ENCODE peak calls at places on chromosomes 13 and 19, in six cellular contexts. J is mammary epithelial cell, R is SJSA1, O is endodermal cell, U is NT2/D1, Q is mesendoderm. E is an unnamed sample. For H3K4me1, the result is how much of the 10 kb centered on the place peaks cover.

GRCh38 chr13:74221752-74222151 is 87.5 kb upstream of the KLF12 start:
- DNase-seq in J (no peak), R (no peak), O (no peak), U (no peak), Q (no peak), E (no peak)

GRCh38 chr13:104315606-104316005 is 1249.4 kb upstream of the SLC10A2 start:
- DNase-seq in J (peak), R (peak), O (no peak), U (no peak), Q (no peak), E (no peak)

GRCh38 chr13:112702983-112703379 is 13.1 kb downstream of the ATP11A start:
- DNase-seq in J (no peak), R (no peak), O (peak), U (no peak), Q (no peak), E (no peak)

GRCh38 chr19:10431943-10432735 is 11.8 kb downstream of the PDE4A start:
- DNase-seq in J (no peak), R (no peak), O (peak), U (no peak), Q (peak), E (no peak)

GRCh38 chr13:26991508-26992181 is 180.0 kb downstream of the USP12 start:
- DNase-seq in J (no peak), R (peak), O (no peak), U (no peak), Q (no peak), E (no peak)

GRCh38 chr19:7434391-7434790 is 54.4 kb downstream of the PEX11G start:
- DNase-seq in J (no peak), R (no peak), O (no peak), U (no peak), Q (no peak), E (no peak)

GRCh38 chr19:51593969-51594773 is 23.1 kb downstream of the ZNF175 start:
- DNase-seq in J (peak), R (peak), O (peak), U (peak), Q (peak), E (peak)

GRCh38 chr13:64154514-64154913 is 2738.9 kb upstream of the PCDH20 start:
- DNase-seq in J (no peak), R (no peak), O (no peak), U (no peak), Q (peak), E (no peak)

GRCh38 chr13:46100191-46100877 is 4.5 kb downstream of the CPB2 start:
- DNase-seq in J (no peak), R (no peak), O (no peak), U (no peak), Q (no peak), E (no peak)

GRCh38 chr13:24264976-24265375 is 44.4 kb upstream of the C1QTNF9 start:
- DNase-seq in J (peak), R (no peak), O (no peak), U (no peak), Q (no peak), E (no peak)

GRCh38 chr13:80924596-80924995 is 583.7 kb upstream of the SPRY2 start:
- DNase-seq in J (no peak), R (no peak), O (no peak), U (no peak), Q (no peak), E (no peak)

GRCh38 chr13:33636955-33637670 is 180.8 kb upstream of the RFC3 start:
- DNase-seq in J (peak), R (no peak), O (no peak), U (no peak), Q (no peak), E (no peak)

GRCh38 chr19:53182202-53182601 is 11.0 kb downstream of the ZNF665 start:
- DNase-seq in J (no peak), R (peak), O (no peak), U (no peak), Q (no peak), E (no peak)

GRCh38 chr19:18507727-18508440 is 14.0 kb downstream of the ELL start:
- DNase-seq in J (no peak), R (no peak), O (no peak), U (no peak), Q (no peak), E (no peak)

GRCh38 chr19:10922638-10923014 is 5.8 kb downstream of the YIPF2 start:
- DNase-seq in J (no peak), R (no peak), O (no peak), U (no peak), Q (no peak), E (no peak)

GRCh38 chr19:38849746-38850230 is at the start of gene HNRNPL:
- DNase-seq in J (no peak), R (no peak), O (peak), U (no peak), Q (no peak), E (no peak)

GRCh38 chr13:39835253-39835652 is 179.8 kb downstream of the COG6 start:
- DNase-seq in J (no peak), R (no peak), O (peak), U (no peak), Q (peak), E (no peak)

GRCh38 chr19:30450945-30451344 is 78.8 kb downstream of the ZNF536 start:
- DNase-seq in J (no peak), R (no peak), O (no peak), U (no peak), Q (no peak), E (no peak)

GRCh38 chr19:50568321-50569022 is at the start of gene LRRC4B:
- DNase-seq in J (no peak), R (no peak), O (peak), U (no peak), Q (peak), E (no peak)

GRCh38 chr19:51114087-51114714 is 6.0 kb upstream of the CTU1 start:
- DNase-seq in J (no peak), R (no peak), O (no peak), U (no peak), Q (no peak), E (no peak)

GRCh38 chr19:56066152-56067023 is 54.7 kb downstream of the ZNF787 start:
- DNase-seq in J (peak), R (peak), O (peak), U (peak), Q (peak), E (no peak)

GRCh38 chr19:9597027-9597426 is 12.7 kb upstream of the ZNF121 start:
- DNase-seq in J (peak), R (no peak), O (no peak), U (no peak), Q (no peak), E (no peak)

GRCh38 chr13:95192998-95193397 is 108.3 kb downstream of the ABCC4 start:
- DNase-seq in J (no peak), R (no peak), O (no peak), U (no peak), Q (no peak), E (no peak)

GRCh38 chr19:51830263-51830662 is 35.3 kb downstream of the FPR3 start:
- DNase-seq in J (peak), R (no peak), O (no peak), U (no peak), Q (peak), E (no peak)

GRCh38 chr13:97268772-97269171 is 46.6 kb downstream of the MBNL2 start:
- DNase-seq in J (no peak), R (no peak), O (peak), U (no peak), Q (peak), E (no peak)

GRCh38 chr19:32691952-32692726 is 518 bp downstream of the NUDT19 start:
- DNase-seq in J (peak), R (peak), O (peak), U (no peak), Q (peak), E (no peak)

GRCh38 chr13:44103721-44104490 is 224.2 kb downstream of the LACC1 start:
- DNase-seq in J (peak), R (no peak), O (no peak), U (no peak), Q (no peak), E (no peak)

GRCh38 chr19:28258794-28259193 is 954.2 kb downstream of the UQCRFS1 start:
- DNase-seq in J (no peak), R (no peak), O (no peak), U (no peak), Q (no peak), E (no peak)

GRCh38 chr19:48330012-48330681 is 4.8 kb downstream of the EMP3 start:
- DNase-seq in J (peak), R (no peak), O (peak), U (no peak), Q (peak), E (no peak)

GRCh38 chr13:73060251-73061160 is 1.7 kb downstream of the KLF5 start:
- DNase-seq in J (peak), R (peak), O (no peak), U (no peak), Q (peak), E (no peak)

GRCh38 chr19:55116232-55117062 is 990 bp downstream of the PPP1R12C start:
- DNase-seq in J (peak), R (peak), O (peak), U (no peak), Q (peak), E (no peak)

GRCh38 chr13:102687520-102687919 is 7.3 kb downstream of the METTL21C start:
- DNase-seq in J (peak), R (no peak), O (no peak), U (no peak), Q (no peak), E (no peak)

GRCh38 chr13:78958019-78958418 is 299.1 kb upstream of the OBI1 start:
- DNase-seq in J (no peak), R (no peak), O (no peak), U (no peak), Q (no peak), E (no peak)

GRCh38 chr19:53537126-53537522 is 821 bp upstream of the ZNF331 start:
- DNase-seq in J (no peak), R (no peak), O (no peak), U (no peak), Q (no peak), E (no peak)

GRCh38 chr13:27442071-27442647 is 8.2 kb downstream of the MTIF3 start:
- DNase-seq in J (no peak), R (no peak), O (no peak), U (no peak), Q (no peak), E (peak)

GRCh38 chr19:36060430-36060829 is 5.7 kb downstream of the WDR62 start:
- DNase-seq in J (peak), R (no peak), O (peak), U (no peak), Q (peak), E (no peak)

GRCh38 chr19:43731346-43731745 is 15.5 kb downstream of the IRGC start:
- DNase-seq in J (no peak), R (no peak), O (no peak), U (no peak), Q (no peak), E (no peak)

GRCh38 chr19:43809762-43810696 is 7.8 kb upstream of the LYPD5 start:
- DNase-seq in J (peak), R (peak), O (no peak), U (no peak), Q (peak), E (no peak)

GRCh38 chr13:60583196-60583908 is 186.3 kb downstream of the TDRD3 start:
- DNase-seq in J (no peak), R (peak), O (peak), U (peak), Q (peak), E (peak)

GRCh38 chr13:60584976-60585375 is 188.0 kb downstream of the TDRD3 start:
- DNase-seq in J (no peak), R (no peak), O (peak), U (peak), Q (peak), E (no peak)

GRCh38 chr13:60583911-60584753 is 187.1 kb downstream of the TDRD3 start:
- DNase-seq in J (peak), R (peak), O (peak), U (peak), Q (peak), E (peak)
- H3K4me3 ChIP-seq in J (no peak), R (no peak), O (no peak), U (no peak), Q (no peak), E (no peak)

GRCh38 chr19:40639638-40639982 is 38.4 kb downstream of the LTBP4 start:
- DNase-seq in J (no peak), R (no peak), O (no peak), U (no peak), Q (no peak), E (no peak)
- H3K4me1 ChIP-seq in J (under half), R (under half), O (under half), U (under half), Q (under half), E (under half)

DNA sequence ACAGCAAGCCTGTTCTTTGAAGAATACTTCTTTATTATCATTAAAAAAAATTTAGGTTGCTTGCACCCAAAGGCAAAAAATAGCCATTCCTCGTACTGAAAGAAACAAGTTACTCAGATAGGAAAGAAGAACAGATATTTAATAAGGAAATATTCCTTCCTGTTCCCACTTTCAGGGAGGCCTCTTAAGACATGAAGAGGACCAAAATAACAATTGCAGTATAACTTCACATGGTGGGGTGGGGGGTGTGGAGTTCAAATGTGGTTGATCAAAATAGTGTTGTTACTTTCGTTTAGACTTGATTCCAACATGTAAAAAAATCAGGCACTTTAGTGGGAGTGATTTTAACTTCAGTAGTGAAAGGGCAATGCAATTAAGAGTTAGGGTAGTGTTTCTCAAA is 3.6 kb downstream of the RGCC start:
- DNase-seq in J (no peak), R (no peak), O (no peak), U (no peak), Q (no peak), E (no peak)
- H3K4me3 ChIP-seq in J (no peak), R (no peak), O (no peak), U (no peak), Q (no peak), E (no peak)

DNA sequence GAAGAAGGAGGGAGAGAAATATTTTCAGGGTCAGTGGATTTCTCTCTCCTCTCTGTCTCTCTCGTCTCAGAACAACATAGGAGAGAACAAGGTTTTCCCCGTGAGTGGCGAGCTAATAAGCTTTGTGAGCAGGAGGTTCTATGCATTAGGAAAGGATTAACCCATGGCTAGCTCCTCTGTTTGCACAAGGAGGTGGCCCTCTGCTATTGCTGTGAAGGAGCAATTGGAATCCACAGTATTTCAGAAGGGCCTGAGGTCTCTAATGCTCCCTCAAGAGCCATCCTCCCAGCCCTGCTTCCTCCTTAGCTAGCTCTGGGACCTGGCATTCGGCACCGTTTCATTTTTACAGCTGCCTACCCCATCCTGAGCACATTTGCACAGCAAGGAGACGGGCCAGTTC is 288.9 kb upstream of the MAB21L1 start:
- DNase-seq in J (no peak), R (peak), O (peak), U (no peak), Q (peak), E (no peak)
- H3K4me1 ChIP-seq in J (under half), R (half or more), O (under half), U (under half), Q (under half), E (under half)

GRCh38 chr19:46660601-46661019 is 372 bp downstream of the DACT3 start:
- DNase-seq in J (no peak), R (no peak), O (no peak), U (no peak), Q (no peak), E (no peak)

GRCh38 chr19:46659151-46660007 is 1.6 kb downstream of the DACT3 start:
- DNase-seq in J (no peak), R (no peak), O (peak), U (no peak), Q (peak), E (no peak)

GRCh38 chr19:46660008-46660517 is 919 bp downstream of the DACT3 start:
- DNase-seq in J (no peak), R (no peak), O (peak), U (no peak), Q (peak), E (no peak)

GRCh38 chr19:46661735-46662592 is 982 bp upstream of the DACT3 start:
- DNase-seq in J (peak), R (peak), O (peak), U (peak), Q (peak), E (no peak)

GRCh38 chr19:46661020-46661731 is at the start of gene DACT3:
- DNase-seq in J (peak), R (peak), O (peak), U (peak), Q (peak), E (peak)
- H3K4me3 ChIP-seq in J (peak), R (peak), O (peak), U (peak), Q (peak), E (peak)

GRCh38 chr13:93230466-93230865 is 3.9 kb downstream of the GPC6 start:
- DNase-seq in J (peak), R (no peak), O (no peak), U (no peak), Q (no peak), E (no peak)

GRCh38 chr13:93227280-93227905 is 786 bp downstream of the GPC6 start:
- DNase-seq in J (peak), R (peak), O (peak), U (no peak), Q (peak), E (no peak)

GRCh38 chr13:93226065-93226622 is 463 bp upstream of the GPC6 start:
- DNase-seq in J (no peak), R (peak), O (no peak), U (no peak), Q (peak), E (no peak)

GRCh38 chr13:93226623-93227279 is at the start of gene GPC6:
- DNase-seq in J (peak), R (peak), O (peak), U (peak), Q (peak), E (no peak)

GRCh38 chr13:93227906-93228801 is 1.5 kb downstream of the GPC6 start:
- DNase-seq in J (peak), R (peak), O (peak), U (peak), Q (peak), E (no peak)
- H3K4me1 ChIP-seq in J (under half), R (under half), O (under half), U (under half), Q (under half), E (under half)

DNA sequence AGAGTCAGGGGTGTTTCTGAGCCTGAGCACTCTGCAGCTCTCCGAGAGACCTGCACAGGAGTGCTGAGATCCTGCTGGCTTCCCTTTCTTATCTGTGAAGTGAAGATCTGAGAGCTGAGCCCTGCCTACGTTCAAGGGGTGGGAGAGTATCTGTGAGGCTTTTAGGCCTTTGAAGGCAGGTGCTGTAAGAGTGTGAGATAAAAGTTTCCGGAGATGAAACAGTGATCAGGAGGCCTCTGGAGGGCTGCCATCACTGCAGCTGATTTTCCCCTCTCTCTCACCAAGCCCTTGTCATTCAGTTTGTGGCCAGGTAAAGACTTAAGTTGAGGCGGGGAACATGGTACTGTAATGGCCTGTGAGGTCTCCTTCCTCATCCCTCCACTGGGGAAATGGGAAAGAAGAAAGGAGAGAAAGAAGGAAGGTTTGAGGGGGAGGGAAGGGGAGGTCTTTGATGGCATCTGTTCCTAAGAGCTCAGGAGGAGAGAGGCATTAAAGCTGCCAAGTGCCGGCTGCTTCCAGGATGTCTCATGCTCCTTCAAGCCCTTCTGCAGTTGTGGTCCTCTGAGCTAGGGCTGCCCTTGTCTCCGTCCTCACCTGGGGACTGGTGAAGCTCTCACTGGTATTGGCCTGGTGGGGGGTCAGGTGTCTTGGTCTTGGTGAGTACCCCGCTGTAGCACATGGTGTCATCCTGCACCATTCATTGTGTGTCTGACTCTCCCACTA is 83.3 kb downstream of the AKAP11 start:
- DNase-seq in J (no peak), R (no peak), O (no peak), U (no peak), Q (peak), E (no peak)
- H3K4me3 ChIP-seq in J (no peak), R (no peak), O (no peak), U (no peak), Q (no peak), E (no peak)

DNA sequence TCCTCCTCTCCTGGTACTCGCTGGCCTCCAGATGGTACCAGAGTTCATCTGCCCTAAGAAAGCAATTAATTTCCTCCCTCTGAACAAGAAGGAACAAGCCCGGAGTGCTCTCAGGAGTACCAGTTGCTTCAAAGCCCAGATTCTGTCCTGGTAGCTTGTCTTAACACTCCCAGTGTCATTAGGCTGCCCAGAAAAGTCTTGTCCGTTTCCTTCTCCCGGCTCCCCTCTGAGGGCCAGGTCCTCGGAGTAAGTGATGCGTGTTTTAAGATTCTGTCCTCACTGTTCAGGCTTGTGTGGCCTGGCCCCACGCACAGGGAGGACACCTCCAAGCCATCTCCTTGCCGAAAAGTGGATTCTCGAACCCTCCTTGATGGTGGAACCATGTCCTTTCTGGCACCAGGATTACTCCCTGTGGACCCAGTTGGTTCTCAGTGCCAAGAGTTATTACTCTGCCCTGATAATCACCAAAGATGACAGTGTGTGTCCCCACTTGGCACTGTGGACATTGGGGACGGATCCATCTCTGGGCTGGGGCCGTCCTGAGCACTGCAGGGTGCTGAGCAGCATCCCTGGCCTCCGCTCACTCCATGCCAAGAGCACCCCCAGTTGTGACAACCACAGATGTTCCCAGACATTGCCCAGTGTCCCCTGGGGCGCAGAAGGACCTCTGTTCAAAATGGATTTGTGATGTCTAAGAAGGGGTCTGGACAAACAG is 52.5 kb downstream of the RFX2 start:
- DNase-seq in J (no peak), R (no peak), O (no peak), U (no peak), Q (no peak), E (no peak)
- H3K4me1 ChIP-seq in J (half or more), R (under half), O (under half), U (under half), Q (under half), E (under half)